ENCODE peak calls at places on chromosomes 2 and 18, in five cellular contexts. One of them, this sample, is unnamed.

GRCh38 chr2:235601960-235602704 is 108.3 kb downstream of the AGAP1 start:
- DNase-seq in glutamatergic neuron: no peak
- DNase-seq in NCI-H1105 treated with DMSO at 0.1 percent for 48 hours: no peak
- DNase-seq in GM12892: no peak
- DNase-seq in T-helper 2 cell: no peak
- DNase-seq in this sample: no peak

GRCh38 chr18:42192251-42193248 is 237.5 kb downstream of the PIK3C3 start:
- DNase-seq in GM12892: no peak
- DNase-seq in T-helper 2 cell: no peak
- DNase-seq in NCI-H1105 treated with DMSO at 0.1 percent for 48 hours: no peak
- DNase-seq in glutamatergic neuron: no peak
- DNase-seq in this sample: no peak

GRCh38 chr18:9173770-9174233 is 37.2 kb downstream of the ANKRD12 start:
- DNase-seq in glutamatergic neuron: no peak
- DNase-seq in GM12892: peak; percentile 6
- DNase-seq in NCI-H1105 treated with DMSO at 0.1 percent for 48 hours: no peak
- DNase-seq in T-helper 2 cell: no peak
- DNase-seq in this sample: no peak

GRCh38 chr2:166519391-166519962 is 25.4 kb upstream of the SCN7A start:
- DNase-seq in GM12892: no peak
- DNase-seq in glutamatergic neuron: no peak
- DNase-seq in T-helper 2 cell: no peak
- DNase-seq in NCI-H1105 treated with DMSO at 0.1 percent for 48 hours: no peak
- DNase-seq in this sample: no peak

GRCh38 chr2:48266698-48267097 is 263.3 kb upstream of the STON1 start:
- DNase-seq in NCI-H1105 treated with DMSO at 0.1 percent for 48 hours: no peak
- DNase-seq in glutamatergic neuron: no peak
- DNase-seq in T-helper 2 cell: no peak
- DNase-seq in GM12892: no peak
- DNase-seq in this sample: no peak

GRCh38 chr2:31384351-31384750 is 30.2 kb downstream of the XDH start:
- DNase-seq in glutamatergic neuron: no peak
- DNase-seq in NCI-H1105 treated with DMSO at 0.1 percent for 48 hours: no peak
- DNase-seq in T-helper 2 cell: no peak
- DNase-seq in GM12892: no peak
- DNase-seq in this sample: no peak

GRCh38 chr2:27627963-27628766 is 647 bp downstream of the CCDC121 start:
- DNase-seq in GM12892: no peak
- DNase-seq in NCI-H1105 treated with DMSO at 0.1 percent for 48 hours: no peak
- DNase-seq in glutamatergic neuron: no peak
- DNase-seq in T-helper 2 cell: no peak
- DNase-seq in this sample: peak; percentile 11

GRCh38 chr2:160491922-160492371 is 1.7 kb downstream of the RBMS1 start:
- DNase-seq in glutamatergic neuron: no peak
- DNase-seq in T-helper 2 cell: no peak
- DNase-seq in NCI-H1105 treated with DMSO at 0.1 percent for 48 hours: no peak
- DNase-seq in GM12892: no peak
- DNase-seq in this sample: no peak

GRCh38 chr18:12686100-12686499 is 16.4 kb downstream of the CEP76 start:
- DNase-seq in GM12892: no peak
- DNase-seq in NCI-H1105 treated with DMSO at 0.1 percent for 48 hours: peak; percentile 8
- DNase-seq in T-helper 2 cell: no peak
- DNase-seq in glutamatergic neuron: no peak
- DNase-seq in this sample: no peak

GRCh38 chr2:100416939-100417744 is at the start of gene CHST10:
- DNase-seq in glutamatergic neuron: peak; percentile 80
- DNase-seq in T-helper 2 cell: peak; percentile 49
- DNase-seq in GM12892: peak; percentile 85
- DNase-seq in NCI-H1105 treated with DMSO at 0.1 percent for 48 hours: peak; percentile 42
- DNase-seq in this sample: peak; percentile 92

GRCh38 chr2:1140389-1141003 is 189.8 kb downstream of the SNTG2 start:
- DNase-seq in NCI-H1105 treated with DMSO at 0.1 percent for 48 hours: no peak
- DNase-seq in T-helper 2 cell: no peak
- DNase-seq in GM12892: no peak
- DNase-seq in glutamatergic neuron: peak; percentile 76
- DNase-seq in this sample: peak; percentile 93

GRCh38 chr2:44342854-44343253 is 18.4 kb downstream of the PREPL start:
- DNase-seq in NCI-H1105 treated with DMSO at 0.1 percent for 48 hours: peak; percentile 51
- DNase-seq in T-helper 2 cell: no peak
- DNase-seq in glutamatergic neuron: no peak
- DNase-seq in GM12892: no peak
- DNase-seq in this sample: peak; percentile 4

GRCh38 chr2:127092951-127093516 is 13.9 kb downstream of the BIN1 start:
- DNase-seq in NCI-H1105 treated with DMSO at 0.1 percent for 48 hours: no peak
- DNase-seq in T-helper 2 cell: no peak
- DNase-seq in glutamatergic neuron: no peak
- DNase-seq in GM12892: no peak
- DNase-seq in this sample: no peak

GRCh38 chr2:3223080-3223923 is 154.3 kb downstream of the EIPR1 start:
- DNase-seq in NCI-H1105 treated with DMSO at 0.1 percent for 48 hours: no peak
- DNase-seq in GM12892: peak; percentile 48
- DNase-seq in T-helper 2 cell: peak; percentile 83
- DNase-seq in glutamatergic neuron: no peak
- DNase-seq in this sample: no peak

GRCh38 chr2:204325468-204325867 is 219.8 kb upstream of the PARD3B start:
- DNase-seq in T-helper 2 cell: peak; percentile 8
- DNase-seq in glutamatergic neuron: peak; percentile 49
- DNase-seq in NCI-H1105 treated with DMSO at 0.1 percent for 48 hours: peak; percentile 85
- DNase-seq in GM12892: no peak
- DNase-seq in this sample: peak; percentile 64

This sample was measured in H7.